ENCODE peak calls at places on chromosomes 16 and 17, in eight cellular contexts. F, G, W, D, Y, P, N and A are unnamed samples.
A peak's percentile ranks its signal among the peaks of the same experiment; 100 is the strongest.

GRCh38 chr16:2964416-2965223 is 545 bp downstream of the KREMEN2 start:
- DNase-seq in F (peak; percentile 82), G (no peak), W (no peak), D (no peak), Y (peak; percentile 42), P (peak; percentile 98), N (no peak), A (no peak)

GRCh38 chr16:31064882-31065461 is 9.1 kb downstream of the ZNF668 start:
- DNase-seq in F (no peak), G (peak; percentile 72), W (peak; percentile 95), D (peak; percentile 26), Y (peak; percentile 93), P (no peak), N (peak; percentile 98), A (no peak)

GRCh38 chr16:68592466-68593337 is 52.4 kb upstream of the CDH3 start:
- DNase-seq in F (peak; percentile 8), G (no peak), W (peak; percentile 41), D (no peak), Y (peak; percentile 7), P (no peak), N (no peak), A (no peak)

GRCh38 chr17:58189436-58190146 is 2.9 kb upstream of the EPX start:
- DNase-seq in F (no peak), G (peak; percentile 32), W (peak; percentile 84), D (peak; percentile 31), Y (peak; percentile 87), P (no peak), N (peak; percentile 95), A (no peak)

GRCh38 chr17:1532836-1533602 is 16.6 kb upstream of the INPP5K start:
- DNase-seq in F (peak; percentile 64), G (no peak), W (peak; percentile 29), D (no peak), Y (no peak), P (peak; percentile 75), N (no peak), A (no peak)

GRCh38 chr17:28865946-28866752 is 11.3 kb downstream of the ERAL1 start:
- DNase-seq in F (no peak), G (no peak), W (peak; percentile 28), D (no peak), Y (no peak), P (no peak), N (no peak), A (no peak)

GRCh38 chr17:68509151-68510057 is 2.8 kb upstream of the PRKAR1A start:
- DNase-seq in F (peak; percentile 28), G (peak; percentile 56), W (no peak), D (peak; percentile 40), Y (no peak), P (no peak), N (no peak), A (no peak)

GRCh38 chr16:78789556-78789955 is 690.1 kb downstream of the WWOX start:
- DNase-seq in F (no peak), G (no peak), W (no peak), D (no peak), Y (no peak), P (no peak), N (no peak), A (no peak)

GRCh38 chr17:81984773-81985410 is 7.5 kb downstream of the ASPSCR1 start:
- DNase-seq in F (no peak), G (no peak), W (no peak), D (no peak), Y (no peak), P (no peak), N (no peak), A (no peak)

GRCh38 chr17:67431210-67432015 is 54.3 kb downstream of the PITPNC1 start:
- DNase-seq in F (peak; percentile 36), G (no peak), W (peak; percentile 81), D (no peak), Y (peak; percentile 77), P (no peak), N (peak; percentile 65), A (no peak)

GRCh38 chr16:3256146-3256875 is at the start of gene MEFV:
- DNase-seq in F (no peak), G (no peak), W (peak; percentile 28), D (no peak), Y (no peak), P (no peak), N (no peak), A (no peak)

GRCh38 chr16:18836702-18837101 is 35.4 kb upstream of the ARL6IP1 start:
- DNase-seq in F (no peak), G (no peak), W (no peak), D (no peak), Y (no peak), P (no peak), N (no peak), A (no peak)

GRCh38 chr17:66415366-66416206 is 113.2 kb downstream of the PRKCA start:
- DNase-seq in F (no peak), G (no peak), W (no peak), D (peak; percentile 41), Y (no peak), P (no peak), N (no peak), A (no peak)

GRCh38 chr16:2480948-2481347 is 6.0 kb downstream of the TBC1D24 start:
- DNase-seq in F (no peak), G (no peak), W (no peak), D (peak; percentile 94), Y (no peak), P (no peak), N (no peak), A (no peak)

GRCh38 chr17:60086822-60087591 is 8.3 kb upstream of the HEATR6 start:
- DNase-seq in F (no peak), G (no peak), W (peak; percentile 56), D (no peak), Y (peak; percentile 83), P (no peak), N (peak; percentile 60), A (no peak)

GRCh38 chr16:49528035-49528434 is 154.4 kb downstream of the C16orf78 start:
- DNase-seq in F (peak; percentile 66), G (no peak), W (peak; percentile 56), D (no peak), Y (no peak), P (no peak), N (no peak), A (no peak)

GRCh38 chr17:27921599-27921998 is 28.4 kb upstream of the LYRM9 start:
- DNase-seq in F (no peak), G (no peak), W (no peak), D (no peak), Y (no peak), P (no peak), N (no peak), A (no peak)

GRCh38 chr17:4678448-4679026 is 25.4 kb downstream of the PELP1 start:
- DNase-seq in F (peak; percentile 45), G (no peak), W (peak; percentile 88), D (no peak), Y (peak; percentile 98), P (no peak), N (peak; percentile 80), A (no peak)

GRCh38 chr16:22186517-22186916 is 19.6 kb upstream of the EEF2K start:
- DNase-seq in F (peak; percentile 35), G (no peak), W (no peak), D (no peak), Y (no peak), P (peak; percentile 80), N (no peak), A (no peak)

GRCh38 chr17:75776399-75777242 is 8.0 kb upstream of the UNK start:
- DNase-seq in F (peak; percentile 47), G (no peak), W (peak; percentile 50), D (no peak), Y (no peak), P (no peak), N (no peak), A (no peak)

GRCh38 chr17:73189417-73190099 is 3.3 kb upstream of the COG1 start:
- DNase-seq in F (no peak), G (no peak), W (peak; percentile 89), D (no peak), Y (peak; percentile 55), P (peak; percentile 50), N (peak; percentile 74), A (no peak)

GRCh38 chr16:85631802-85632393 is 18.8 kb downstream of the GSE1 start:
- DNase-seq in F (no peak), G (no peak), W (no peak), D (no peak), Y (no peak), P (no peak), N (no peak), A (no peak)

GRCh38 chr16:88302666-88303065 is 80.1 kb upstream of the ZNF469 start:
- DNase-seq in F (no peak), G (no peak), W (no peak), D (no peak), Y (no peak), P (no peak), N (no peak), A (no peak)

GRCh38 chr16:28069921-28070794 is 6.6 kb upstream of the GSG1L start:
- DNase-seq in F (no peak), G (no peak), W (no peak), D (no peak), Y (no peak), P (no peak), N (no peak), A (no peak)